ENCODE peak calls at places on chromosomes 11 and 22, in four cellular contexts. One of them, this sample, is unnamed.

GRCh38 chr11:100932474-100933100 is 197.0 kb downstream of the PGR start:
- DNase-seq in H9: no peak
- DNase-seq in mesendoderm: peak
- DNase-seq in H1: no peak
- DNase-seq in this sample: peak

GRCh38 chr11:15485432-15485831 is 370.7 kb downstream of the INSC start:
- DNase-seq in H9: no peak
- DNase-seq in mesendoderm: no peak
- DNase-seq in H1: no peak
- DNase-seq in this sample: no peak

GRCh38 chr22:45290410-45290936 is 5.7 kb downstream of the UPK3A start:
- DNase-seq in H9: peak
- DNase-seq in mesendoderm: peak
- DNase-seq in H1: no peak
- DNase-seq in this sample: peak

GRCh38 chr11:79227732-79228416 is 213.0 kb downstream of the TENM4 start:
- DNase-seq in H9: no peak
- DNase-seq in mesendoderm: peak
- DNase-seq in H1: no peak
- DNase-seq in this sample: no peak

GRCh38 chr22:21816787-21817496 is 50.5 kb downstream of the MAPK1 start:
- DNase-seq in H9: no peak
- DNase-seq in mesendoderm: peak
- DNase-seq in H1: no peak
- DNase-seq in this sample: peak

GRCh38 chr11:119493712-119494111 is 70.7 kb upstream of the THY1 start:
- DNase-seq in H9: peak
- DNase-seq in mesendoderm: peak
- DNase-seq in H1: peak
- DNase-seq in this sample: peak

GRCh38 chr11:73633999-73634398 is 12.4 kb upstream of the PLEKHB1 start:
- DNase-seq in H9: no peak
- DNase-seq in mesendoderm: no peak
- DNase-seq in H1: no peak
- DNase-seq in this sample: no peak

GRCh38 chr11:111785886-111786412 is 19.8 kb upstream of the PPP2R1B start:
- DNase-seq in H9: no peak
- DNase-seq in mesendoderm: no peak
- DNase-seq in H1: no peak
- DNase-seq in this sample: no peak

GRCh38 chr11:12235945-12236743 is 125.8 kb downstream of the MICAL2 start:
- DNase-seq in H9: no peak
- DNase-seq in mesendoderm: peak
- DNase-seq in H1: no peak
- DNase-seq in this sample: peak

GRCh38 chr22:46319319-46319718 is 16.2 kb upstream of the TRMU start:
- DNase-seq in H9: no peak
- DNase-seq in mesendoderm: no peak
- DNase-seq in H1: no peak
- DNase-seq in this sample: no peak

GRCh38 chr11:121366970-121367369 is 74.4 kb downstream of the SC5D start:
- DNase-seq in H9: no peak
- DNase-seq in mesendoderm: no peak
- DNase-seq in H1: no peak
- DNase-seq in this sample: no peak

GRCh38 chr11:69071956-69072355 is 23.2 kb downstream of the TPCN2 start:
- DNase-seq in H9: no peak
- DNase-seq in mesendoderm: no peak
- DNase-seq in H1: no peak
- DNase-seq in this sample: no peak

GRCh38 chr11:35208795-35209194 is 69.8 kb downstream of the CD44 start:
- DNase-seq in H9: no peak
- DNase-seq in mesendoderm: no peak
- DNase-seq in H1: no peak
- DNase-seq in this sample: no peak

GRCh38 chr11:74024630-74025029 is 15.7 kb upstream of the UCP3 start:
- DNase-seq in H9: no peak
- DNase-seq in mesendoderm: no peak
- DNase-seq in H1: no peak
- DNase-seq in this sample: peak

GRCh38 chr11:111541209-111542061 is 915 bp downstream of the LAYN start:
- DNase-seq in H9: peak
- DNase-seq in mesendoderm: peak
- DNase-seq in H1: peak
- DNase-seq in this sample: peak

GRCh38 chr11:117098269-117099231 is at the start of gene SIK3:
- DNase-seq in H9: peak
- DNase-seq in mesendoderm: peak
- DNase-seq in H1: peak
- DNase-seq in this sample: peak

GRCh38 chr11:34996958-34997357 is 80.5 kb downstream of the PDHX start:
- DNase-seq in H9: no peak
- DNase-seq in mesendoderm: no peak
- DNase-seq in H1: no peak
- DNase-seq in this sample: no peak

GRCh38 chr11:66075273-66075672 is 5.2 kb downstream of the PACS1 start:
- DNase-seq in H9: no peak
- DNase-seq in mesendoderm: no peak
- DNase-seq in H1: no peak
- DNase-seq in this sample: no peak

GRCh38 chr11:253160-253885 is 16.5 kb downstream of the PSMD13 start:
- DNase-seq in H9: no peak
- DNase-seq in mesendoderm: no peak
- DNase-seq in H1: no peak
- DNase-seq in this sample: no peak

GRCh38 chr22:32574957-32575893 is 100.6 kb downstream of the FBXO7 start:
- DNase-seq in H9: no peak
- DNase-seq in mesendoderm: no peak
- DNase-seq in H1: no peak
- DNase-seq in this sample: no peak

GRCh38 chr11:126049159-126049558 is 13.5 kb downstream of the CDON start:
- DNase-seq in H9: no peak
- DNase-seq in mesendoderm: no peak
- DNase-seq in H1: no peak
- DNase-seq in this sample: no peak

GRCh38 chr11:119367661-119368120 is 13.8 kb downstream of the USP2 start:
- DNase-seq in H9: no peak
- DNase-seq in mesendoderm: no peak
- DNase-seq in H1: no peak
- DNase-seq in this sample: no peak

GRCh38 chr11:72617080-72617744 is 57.0 kb downstream of the PDE2A start:
- DNase-seq in H9: no peak
- DNase-seq in mesendoderm: no peak
- DNase-seq in H1: no peak
- DNase-seq in this sample: peak

GRCh38 chr11:70471254-70471653 is 72.9 kb downstream of the CTTN start:
- DNase-seq in H9: peak
- DNase-seq in mesendoderm: peak
- DNase-seq in H1: peak
- DNase-seq in this sample: no peak

GRCh38 chr22:26847816-26848215 is 190.4 kb downstream of the MIAT start:
- DNase-seq in H9: no peak
- DNase-seq in mesendoderm: no peak
- DNase-seq in H1: no peak
- DNase-seq in this sample: no peak

GRCh38 chr11:114774599-114775365 is 96.5 kb downstream of the NXPE2 start:
- DNase-seq in H9: peak
- DNase-seq in mesendoderm: peak
- DNase-seq in H1: peak
- DNase-seq in this sample: peak

GRCh38 chr11:93623179-93623578 is 38.3 kb upstream of the CEP295 start:
- DNase-seq in H9: peak
- DNase-seq in mesendoderm: peak
- DNase-seq in H1: peak
- DNase-seq in this sample: no peak

GRCh38 chr11:8080674-8081590 is at the start of gene TUB:
- DNase-seq in H9: peak
- DNase-seq in mesendoderm: peak
- DNase-seq in H1: peak
- DNase-seq in this sample: no peak
- H3K56ac ChIP-seq in H9: no peak
- H3K56ac ChIP-seq in mesendoderm: peak
- H3K56ac ChIP-seq in H1: no peak
- H3K56ac ChIP-seq in this sample: no peak

DNA sequence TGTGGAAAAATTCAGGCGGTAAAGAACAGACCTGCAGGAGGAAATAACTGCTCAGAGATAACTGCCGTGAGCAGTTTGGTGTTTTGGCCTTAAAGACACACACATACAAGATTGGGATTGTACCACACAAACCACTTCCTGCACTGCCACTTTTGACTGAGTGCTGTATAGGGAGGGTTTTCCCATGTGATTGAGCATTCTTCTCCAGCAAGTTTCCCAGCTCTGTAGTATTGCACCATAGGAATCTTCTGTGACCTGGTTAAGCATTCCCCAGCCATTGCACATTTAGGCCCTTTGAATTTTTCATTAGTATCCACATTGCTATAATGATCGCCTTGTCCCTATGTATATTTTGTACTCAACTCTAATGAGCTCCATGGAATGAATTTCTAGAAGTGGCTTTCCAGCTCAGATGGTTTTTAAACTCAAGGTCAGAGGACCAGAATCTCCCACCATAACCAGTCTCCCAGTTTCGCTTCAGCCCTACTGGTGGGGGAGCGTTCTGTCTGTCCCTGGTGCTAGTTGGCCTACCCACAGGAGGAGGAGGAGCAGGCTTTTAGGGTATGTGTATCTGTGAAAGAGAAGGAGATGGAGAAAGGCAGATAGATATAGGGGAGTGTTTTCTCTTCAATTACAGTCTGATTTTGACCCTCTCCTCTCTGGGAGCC is 9.3 kb downstream of the CD82 start:
- DNase-seq in H9: no peak
- DNase-seq in mesendoderm: no peak
- DNase-seq in H1: no peak
- DNase-seq in this sample: peak
- H3K56ac ChIP-seq in H9: no peak
- H3K56ac ChIP-seq in mesendoderm: no peak
- H3K56ac ChIP-seq in H1: no peak
- H3K56ac ChIP-seq in this sample: peak

GRCh38 chr11:96094156-96094555 is 170.2 kb upstream of the MTMR2 start:
- DNase-seq in H9: no peak
- DNase-seq in mesendoderm: no peak
- DNase-seq in H1: no peak
- DNase-seq in this sample: no peak
- H3K56ac ChIP-seq in H9: no peak
- H3K56ac ChIP-seq in mesendoderm: no peak
- H3K56ac ChIP-seq in H1: no peak
- H3K56ac ChIP-seq in this sample: no peak

DNA sequence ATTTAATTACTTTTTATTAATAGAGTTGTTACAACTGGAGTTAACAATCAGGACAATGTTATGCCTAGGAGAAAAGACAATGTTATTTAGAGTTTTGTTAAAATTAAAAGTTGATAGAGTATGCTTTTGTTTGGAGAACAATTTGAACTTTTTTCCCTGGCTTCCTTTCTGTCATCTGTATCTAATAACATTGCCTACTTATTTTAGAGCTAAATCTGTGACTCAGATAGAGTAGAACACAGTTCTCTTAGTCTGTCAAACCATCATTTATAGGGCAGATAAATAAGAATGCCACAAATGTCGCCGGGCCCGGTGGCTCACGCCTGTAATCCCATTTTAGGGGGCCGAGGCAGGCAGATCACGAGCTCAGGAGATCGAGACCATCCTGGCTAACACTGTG is 28.9 kb upstream of the YAP1 start:
- DNase-seq in H9: no peak
- DNase-seq in mesendoderm: no peak
- DNase-seq in H1: no peak
- DNase-seq in this sample: no peak
- H3K56ac ChIP-seq in H9: no peak
- H3K56ac ChIP-seq in mesendoderm: no peak
- H3K56ac ChIP-seq in H1: no peak
- H3K56ac ChIP-seq in this sample: no peak